ENCODE peak calls at places on chromosomes 3 and 15, in ten cellular contexts. F, G, A, O, T, R, Z, D, X and V are unnamed samples.

GRCh38 chr3:29695905-29696238 is 415.0 kb downstream of the RBMS3 start:
- DNase-seq in F (no peak), G (no peak), A (no peak), O (no peak), T (no peak), R (peak; percentile 2), Z (no peak), D (no peak), X (no peak), V (no peak)

GRCh38 chr15:63261311-63261710 is 16.1 kb upstream of the APH1B start:
- DNase-seq in F (no peak), G (no peak), A (no peak), O (no peak), T (no peak), R (no peak), Z (no peak), D (no peak), X (no peak), V (no peak)

GRCh38 chr3:11118181-11118682 is 36.1 kb upstream of the HRH1 start:
- DNase-seq in F (no peak), G (no peak), A (no peak), O (no peak), T (peak; percentile 59), R (no peak), Z (no peak), D (no peak), X (no peak), V (no peak)

GRCh38 chr15:82970696-82971095 is 15.3 kb upstream of the RAMAC start:
- DNase-seq in F (no peak), G (no peak), A (no peak), O (no peak), T (no peak), R (no peak), Z (no peak), D (no peak), X (no peak), V (no peak)

GRCh38 chr3:13564751-13565560 is 16.0 kb downstream of the FBLN2 start:
- DNase-seq in F (no peak), G (no peak), A (no peak), O (no peak), T (no peak), R (no peak), Z (no peak), D (no peak), X (no peak), V (no peak)

GRCh38 chr3:66121288-66121687 is 82.6 kb upstream of the MAGI1 start:
- DNase-seq in F (no peak), G (peak; percentile 48), A (no peak), O (no peak), T (no peak), R (no peak), Z (no peak), D (peak; percentile 66), X (no peak), V (no peak)

GRCh38 chr3:103085465-103085864 is 650.6 kb downstream of the ZPLD1 start:
- DNase-seq in F (no peak), G (no peak), A (peak; percentile 19), O (no peak), T (no peak), R (no peak), Z (peak; percentile 43), D (no peak), X (no peak), V (peak; percentile 99)

GRCh38 chr15:77642793-77643430 is 10.2 kb upstream of the LINGO1 start:
- DNase-seq in F (no peak), G (no peak), A (peak; percentile 30), O (no peak), T (no peak), R (no peak), Z (no peak), D (no peak), X (no peak), V (no peak)

GRCh38 chr15:99139276-99139675 is 34.4 kb downstream of the SYNM start:
- DNase-seq in F (no peak), G (no peak), A (no peak), O (no peak), T (no peak), R (no peak), Z (no peak), D (no peak), X (no peak), V (no peak)

GRCh38 chr15:99141943-99142342 is 37.1 kb downstream of the SYNM start:
- DNase-seq in F (no peak), G (no peak), A (no peak), O (no peak), T (no peak), R (no peak), Z (no peak), D (no peak), X (no peak), V (no peak)

GRCh38 chr15:99142562-99142961 is 37.7 kb downstream of the SYNM start:
- DNase-seq in F (no peak), G (no peak), A (no peak), O (no peak), T (no peak), R (no peak), Z (no peak), D (no peak), X (no peak), V (no peak)

GRCh38 chr15:99138491-99138982 is 33.7 kb downstream of the SYNM start:
- DNase-seq in F (no peak), G (no peak), A (no peak), O (no peak), T (no peak), R (no peak), Z (no peak), D (no peak), X (no peak), V (no peak)

GRCh38 chr15:99140590-99140989 is 35.7 kb downstream of the SYNM start:
- DNase-seq in F (no peak), G (no peak), A (no peak), O (no peak), T (no peak), R (no peak), Z (no peak), D (no peak), X (no peak), V (no peak)
- H3K4me3 ChIP-seq in F (no peak overlapping the region), G (no peak overlapping the region), A (no peak overlapping the region), O (no peak overlapping the region), T (no peak overlapping the region), R (no peak overlapping the region), Z (no peak overlapping the region), D (no peak overlapping the region), X (no peak overlapping the region), V (no peak overlapping the region)

GRCh38 chr3:41447701-41448100 is 248.4 kb downstream of the CTNNB1 start:
- DNase-seq in F (no peak), G (no peak), A (no peak), O (no peak), T (no peak), R (no peak), Z (no peak), D (no peak), X (no peak), V (no peak)

GRCh38 chr3:41448396-41448795 is 249.1 kb downstream of the CTNNB1 start:
- DNase-seq in F (no peak), G (no peak), A (no peak), O (no peak), T (no peak), R (no peak), Z (no peak), D (no peak), X (no peak), V (no peak)

DNA sequence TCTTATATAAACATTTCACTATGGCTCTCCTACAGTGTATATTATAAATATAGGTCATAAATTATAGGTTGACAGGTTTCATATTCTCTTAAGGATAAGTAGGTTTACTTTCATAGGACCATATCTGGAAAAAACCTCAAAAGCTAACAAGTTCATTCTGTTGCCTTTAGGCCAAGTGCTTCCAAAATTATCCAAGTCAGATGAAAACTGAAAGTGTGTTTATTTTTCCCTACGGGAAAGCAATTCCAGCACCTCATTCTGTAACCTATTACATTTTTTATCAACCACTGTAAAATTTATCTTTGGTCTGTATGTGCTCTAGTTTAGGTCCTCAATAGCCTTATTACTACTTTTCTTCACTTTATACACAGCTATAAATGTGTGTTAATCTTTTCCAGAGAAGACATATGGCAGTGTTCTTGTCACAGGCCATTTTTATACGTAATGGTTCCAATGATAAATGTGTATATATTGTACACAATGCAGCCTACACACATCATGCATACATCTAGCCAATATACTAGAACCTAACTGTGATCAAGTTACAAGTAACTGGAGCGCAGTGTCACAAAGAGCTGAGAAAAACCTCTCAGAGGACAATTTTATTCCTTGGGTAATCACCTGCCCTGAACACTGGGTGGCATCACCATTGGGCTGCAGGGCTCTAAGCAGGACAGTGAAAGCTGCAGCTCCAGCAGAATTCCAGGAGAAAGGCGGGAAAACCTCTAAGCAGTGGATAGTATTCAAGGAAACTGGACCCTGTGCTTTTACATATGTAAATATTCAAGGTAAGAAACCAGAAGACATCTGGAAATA is 251.3 kb downstream of the CTNNB1 start:
- DNase-seq in F (peak; percentile 6), G (no peak), A (peak; percentile 6), O (no peak), T (no peak), R (peak; percentile 47), Z (peak; percentile 58), D (peak; percentile 7), X (no peak), V (no peak)
- TF ChIP-seq CTCF in F (no peak), G (no peak), A (no peak), O (no peak), T (peak; percentile 38), R (peak; percentile 48), Z (peak; percentile 47), D (no peak), X (peak; percentile 16), V (peak; percentile 55)

DNA sequence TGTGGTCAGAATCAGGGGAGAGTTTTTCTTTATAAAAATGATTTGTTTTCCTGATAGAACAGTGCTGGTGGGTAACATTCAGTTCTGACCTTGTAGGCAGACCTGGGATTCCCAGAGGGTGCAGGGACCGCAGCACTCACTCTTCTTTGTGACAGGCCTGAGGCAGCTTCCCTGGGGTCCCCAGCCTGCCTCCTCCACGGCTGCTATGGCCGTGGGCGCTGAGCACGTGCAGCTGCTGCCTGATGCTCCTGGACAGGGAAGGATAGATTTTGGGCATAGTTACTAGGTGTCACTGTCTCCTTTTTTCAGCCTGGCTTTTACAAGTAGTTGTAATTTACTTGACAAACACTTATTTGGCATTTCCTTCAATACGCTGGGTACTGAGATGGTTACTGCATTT is 39.1 kb downstream of the CACNA1D start:
- DNase-seq in F (no peak), G (no peak), A (no peak), O (no peak), T (no peak), R (no peak), Z (no peak), D (no peak), X (no peak), V (no peak)
- H3K4me3 ChIP-seq in F (no peak overlapping the region), G (no peak overlapping the region), A (no peak overlapping the region), O (no peak overlapping the region), T (no peak overlapping the region), R (no peak overlapping the region), Z (no peak overlapping the region), D (no peak overlapping the region), X (no peak overlapping the region), V (no peak overlapping the region)

DNA sequence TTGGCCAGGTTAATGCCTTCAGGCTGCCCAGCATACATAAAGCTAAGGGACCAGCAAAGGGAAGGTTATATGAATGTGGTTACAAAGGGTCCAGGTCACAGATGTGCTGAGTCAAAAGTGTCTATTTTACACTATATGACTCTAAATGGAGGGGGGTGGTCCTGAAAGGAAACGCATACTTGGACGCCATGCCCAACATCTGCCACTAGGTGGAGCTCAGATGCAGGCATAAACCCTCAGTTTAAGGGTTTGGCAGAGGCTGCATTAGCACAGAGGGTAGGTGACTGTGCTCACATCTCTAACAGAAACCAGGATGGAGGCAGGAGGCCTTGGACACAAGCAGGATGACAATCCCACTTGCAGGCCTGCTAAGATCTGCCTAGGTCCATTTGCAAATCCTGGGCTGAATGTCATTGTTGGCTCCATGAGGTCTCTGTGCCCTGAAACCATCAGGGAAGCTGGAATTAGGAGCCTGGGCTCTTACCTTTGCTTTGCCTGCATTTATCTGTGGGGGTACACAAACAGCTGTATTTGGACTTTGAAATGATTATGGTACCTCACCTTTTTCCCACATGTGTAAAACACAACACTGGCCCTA is 55.8 kb downstream of the ZNF621 start:
- DNase-seq in F (peak; percentile 44), G (peak; percentile 32), A (peak; percentile 57), O (peak; percentile 68), T (peak; percentile 64), R (peak; percentile 89), Z (peak; percentile 86), D (peak; percentile 67), X (peak; percentile 38), V (no peak)
- TF ChIP-seq CTCF in F (peak; percentile 94), G (peak; percentile 98), A (peak; percentile 80), O (peak; percentile 85), T (peak; percentile 98), R (peak; percentile 99), Z (peak; percentile 95), D (peak; percentile 98), X (peak; percentile 99), V (peak; percentile 99)